ENCODE peak calls at places on chromosomes 13 and 19, in ten cellular contexts. B, N, W, K, Y, R, X, J, L and U are unnamed samples.

GRCh38 chr13:41960700-41961697 is at the start of gene VWA8:
- DNase-seq in Y (peak), N (peak), K (peak), B (peak), J (peak), W (peak), L (peak), X (peak), R (peak), U (peak)

GRCh38 chr13:101706651-101707050 is 254.2 kb downstream of the ITGBL1 start:
- DNase-seq in W (no peak), Y (no peak), L (peak), X (no peak), B (no peak), R (peak), K (peak), N (no peak), J (peak), U (no peak)

GRCh38 chr13:94858856-94859811 is 146.8 kb upstream of the SOX21 start:
- DNase-seq in K (no peak), B (peak), W (peak), J (peak), N (no peak), Y (no peak), X (no peak), R (no peak), L (no peak), U (no peak)

GRCh38 chr13:99067160-99067985 is 89.5 kb upstream of the DOCK9 start:
- DNase-seq in X (no peak), N (peak), W (no peak), K (peak), L (no peak), B (no peak), Y (no peak), J (peak), R (no peak), U (no peak)

GRCh38 chr19:18421371-18421959 is 2.3 kb downstream of the SSBP4 start:
- DNase-seq in N (no peak), B (no peak), W (no peak), K (no peak), X (no peak), J (no peak), R (no peak), Y (no peak), L (no peak), U (no peak)

GRCh38 chr19:33796164-33797100 is at the start of gene KCTD15:
- DNase-seq in N (no peak), B (peak), Y (peak), R (no peak), J (peak), K (peak), X (peak), L (no peak), W (no peak), U (peak)

GRCh38 chr13:102261809-102262208 is 140.0 kb downstream of the FGF14 start:
- DNase-seq in Y (no peak), X (no peak), N (no peak), B (no peak), L (no peak), K (no peak), R (no peak), W (no peak), J (no peak), U (no peak)

GRCh38 chr19:8413593-8413923 is 453 bp downstream of the MARCHF2 start:
- DNase-seq in W (no peak), N (no peak), L (no peak), R (no peak), Y (no peak), J (no peak), X (no peak), B (no peak), K (no peak), U (no peak)